ENCODE peak calls at places on chromosome 11, in five cellular contexts. G, L, Q, B and T are unnamed samples.

GRCh38 chr11:9397746-9398680 is 13.6 kb downstream of the IPO7 start:
- DNase-seq in B (no peak), L (no peak), G (no peak), Q (no peak), T (no peak)

GRCh38 chr11:8081591-8082021 is 595 bp downstream of the TUB start:
- DNase-seq in L (no peak), G (peak; percentile 54), B (no peak), Q (peak; percentile 27), T (no peak)

GRCh38 chr11:58927393-58928081 is 11.8 kb upstream of the GLYATL1 start:
- DNase-seq in Q (peak; percentile 13), G (no peak), B (no peak), L (peak; percentile 31), T (peak; percentile 93)

GRCh38 chr11:94876645-94877445 is 96.5 kb downstream of the CWC15 start:
- DNase-seq in Q (no peak), L (peak; percentile 97), G (peak; percentile 79), B (no peak), T (no peak)

GRCh38 chr11:57321996-57322880 is 2.5 kb downstream of the TNKS1BP1 start:
- DNase-seq in B (peak; percentile 33), Q (peak; percentile 58), G (peak; percentile 90), L (peak; percentile 99), T (peak; percentile 45)

GRCh38 chr11:102118937-102119336 is 8.7 kb downstream of the YAP1 start:
- DNase-seq in B (no peak), L (no peak), Q (peak; percentile 22), G (no peak), T (no peak)

GRCh38 chr11:4441500-4441899 is 7.6 kb upstream of the OR52K2 start:
- DNase-seq in B (no peak), G (no peak), L (no peak), Q (no peak), T (no peak)

GRCh38 chr11:102470257-102470656 is 17.7 kb upstream of the TMEM123 start:
- DNase-seq in L (no peak), B (no peak), G (no peak), Q (no peak), T (no peak)